ENCODE peak calls at places on chromosome 22, in eight cellular contexts. Q is HCT116, K is stomach, P is prostate gland, Y is GM23338, E is sigmoid colon, U is HL-60, C is Panc1. A is an unnamed sample.

GRCh38 chr22:38312261-38312800 is 4.9 kb downstream of the CSNK1E start:
- DNase-seq in Q (no peak), K (no peak), P (peak), Y (no peak), E (no peak), U (no peak), C (no peak), A (no peak)

GRCh38 chr22:40803292-40803691 is 15.9 kb downstream of the SLC25A17 start:
- DNase-seq in Q (no peak), K (no peak), P (no peak), Y (no peak), E (no peak), U (no peak), C (no peak), A (no peak)

GRCh38 chr22:35489225-35489624 is 51.4 kb upstream of the RASD2 start:
- DNase-seq in Q (no peak), K (no peak), P (no peak), Y (no peak), E (peak), U (no peak), C (no peak), A (no peak)

GRCh38 chr22:39732625-39733024 is 160.9 kb downstream of the ENTHD1 start:
- DNase-seq in Q (no peak), K (no peak), P (no peak), Y (no peak), E (no peak), U (no peak), C (no peak), A (no peak)

GRCh38 chr22:43435851-43436535 is 24.2 kb downstream of the MPPED1 start:
- DNase-seq in Q (no peak), K (peak), P (peak), Y (no peak), E (no peak), U (no peak), C (no peak), A (no peak)

GRCh38 chr22:44357296-44357961 is 44.7 kb upstream of the SHISAL1 start:
- DNase-seq in Q (no peak), K (no peak), P (no peak), Y (peak), E (no peak), U (no peak), C (no peak), A (no peak)

GRCh38 chr22:22770280-22770871 is 117.2 kb upstream of the IGLL5 start:
- DNase-seq in Q (no peak), K (peak), P (peak), Y (peak), E (no peak), U (peak), C (no peak), A (no peak)

GRCh38 chr22:17576475-17576874 is 13.2 kb downstream of the SLC25A18 start:
- DNase-seq in Q (no peak), K (no peak), P (no peak), Y (peak), E (no peak), U (no peak), C (no peak), A (no peak)

GRCh38 chr22:21760640-21761039 is 25.0 kb upstream of the YPEL1 start:
- DNase-seq in Q (no peak), K (no peak), P (no peak), Y (no peak), E (no peak), U (no peak), C (no peak), A (no peak)

GRCh38 chr22:35649026-35649553 is 844 bp downstream of the APOL6 start:
- DNase-seq in Q (no peak), K (no peak), P (no peak), Y (no peak), E (no peak), U (no peak), C (no peak), A (no peak)

GRCh38 chr22:47987885-47988515 is 1225.5 kb downstream of the TBC1D22A start:
- DNase-seq in Q (no peak), K (no peak), P (no peak), Y (no peak), E (no peak), U (no peak), C (no peak), A (no peak)

GRCh38 chr22:28029201-28029948 is 110.3 kb upstream of the PITPNB start:
- DNase-seq in Q (no peak), K (peak), P (peak), Y (peak), E (no peak), U (no peak), C (no peak), A (no peak)

GRCh38 chr22:35731321-35731720 is 13.6 kb downstream of the APOL5 start:
- DNase-seq in Q (no peak), K (no peak), P (no peak), Y (no peak), E (no peak), U (no peak), C (no peak), A (no peak)

GRCh38 chr22:49825944-49826602 is 1.6 kb downstream of the BRD1 start:
- DNase-seq in Q (no peak), K (peak), P (no peak), Y (no peak), E (no peak), U (no peak), C (no peak), A (no peak)

GRCh38 chr22:24471570-24471969 is 23.6 kb upstream of the UPB1 start:
- DNase-seq in Q (no peak), K (no peak), P (no peak), Y (no peak), E (peak), U (no peak), C (no peak), A (no peak)

GRCh38 chr22:50111056-50111455 is 21.2 kb downstream of the MOV10L1 start:
- DNase-seq in Q (no peak), K (no peak), P (no peak), Y (peak), E (no peak), U (no peak), C (no peak), A (no peak)

GRCh38 chr22:47172771-47173534 is 410.5 kb downstream of the TBC1D22A start:
- DNase-seq in Q (no peak), K (no peak), P (no peak), Y (no peak), E (peak), U (no peak), C (no peak), A (no peak)

GRCh38 chr22:44550666-44551491 is 52.8 kb upstream of the RTL6 start:
- DNase-seq in Q (no peak), K (peak), P (peak), Y (no peak), E (peak), U (peak), C (peak), A (no peak)

GRCh38 chr22:39349506-39349966 is 255 bp upstream of the SYNGR1 start:
- DNase-seq in Q (no peak), K (peak), P (no peak), Y (peak), E (no peak), U (peak), C (no peak), A (peak)

GRCh38 chr22:39148727-39149535 is 3.5 kb downstream of the CBX7 start:
- DNase-seq in Q (no peak), K (peak), P (no peak), Y (peak), E (peak), U (no peak), C (no peak), A (peak)

GRCh38 chr22:22895776-22896445 is 8.3 kb downstream of the IGLL5 start:
- DNase-seq in Q (no peak), K (no peak), P (no peak), Y (no peak), E (peak), U (no peak), C (no peak), A (no peak)

GRCh38 chr22:28855355-28856094 is 27.8 kb upstream of the ZNRF3 start:
- DNase-seq in Q (peak), K (peak), P (peak), Y (peak), E (peak), U (peak), C (peak), A (peak)

GRCh38 chr22:38956551-38956950 is 858 bp upstream of the APOBEC3A start:
- DNase-seq in Q (no peak), K (no peak), P (no peak), Y (no peak), E (peak), U (no peak), C (no peak), A (no peak)

GRCh38 chr22:40385041-40385782 is 14.8 kb downstream of the SGSM3 start:
- DNase-seq in Q (no peak), K (no peak), P (no peak), Y (no peak), E (no peak), U (no peak), C (no peak), A (no peak)

GRCh38 chr22:38172489-38173155 is 9.0 kb downstream of the PLA2G6 start:
- DNase-seq in Q (no peak), K (peak), P (peak), Y (no peak), E (peak), U (no peak), C (no peak), A (no peak)

GRCh38 chr22:38554281-38554680 is 15.7 kb downstream of the DMC1 start:
- DNase-seq in Q (no peak), K (no peak), P (no peak), Y (no peak), E (no peak), U (no peak), C (no peak), A (no peak)

GRCh38 chr22:31497148-31497938 is 1.0 kb downstream of the SFI1 start:
- DNase-seq in Q (no peak), K (no peak), P (no peak), Y (no peak), E (no peak), U (no peak), C (no peak), A (no peak)

GRCh38 chr22:46539169-46539568 is 1.7 kb upstream of the CELSR1 start:
- DNase-seq in Q (no peak), K (no peak), P (peak), Y (no peak), E (no peak), U (no peak), C (no peak), A (no peak)

GRCh38 chr22:28072066-28072465 is 153.0 kb upstream of the PITPNB start:
- DNase-seq in Q (no peak), K (no peak), P (no peak), Y (no peak), E (no peak), U (no peak), C (no peak), A (no peak)

GRCh38 chr22:47337161-47337621 is 574.7 kb downstream of the TBC1D22A start:
- DNase-seq in Q (peak), K (no peak), P (peak), Y (no peak), E (no peak), U (no peak), C (peak), A (no peak)

GRCh38 chr22:17954860-17955587 is 69.3 kb downstream of the MICAL3 start:
- DNase-seq in Q (no peak), K (no peak), P (no peak), Y (no peak), E (peak), U (no peak), C (no peak), A (no peak)

GRCh38 chr22:44455151-44455962 is 42.7 kb downstream of the RTL6 start:
- DNase-seq in Q (no peak), K (peak), P (no peak), Y (no peak), E (no peak), U (no peak), C (no peak), A (no peak)

GRCh38 chr22:48884786-48885185 is 942.9 kb downstream of the BRD1 start:
- DNase-seq in Q (no peak), K (no peak), P (no peak), Y (no peak), E (peak), U (no peak), C (no peak), A (no peak)

GRCh38 chr22:32265882-32266767 is 11.0 kb upstream of the SLC5A4 start:
- DNase-seq in Q (peak), K (peak), P (peak), Y (peak), E (peak), U (peak), C (peak), A (peak)

GRCh38 chr22:37377927-37378326 is 49.4 kb downstream of the ELFN2 start:
- DNase-seq in Q (no peak), K (no peak), P (no peak), Y (no peak), E (no peak), U (no peak), C (no peak), A (no peak)

GRCh38 chr22:22037229-22037628 is 54.6 kb upstream of the TOP3B start:
- DNase-seq in Q (no peak), K (no peak), P (no peak), Y (no peak), E (no peak), U (no peak), C (no peak), A (no peak)

GRCh38 chr22:37633693-37634504 is 5.6 kb upstream of the SH3BP1 start:
- DNase-seq in Q (no peak), K (peak), P (peak), Y (peak), E (peak), U (peak), C (no peak), A (peak)

DNA sequence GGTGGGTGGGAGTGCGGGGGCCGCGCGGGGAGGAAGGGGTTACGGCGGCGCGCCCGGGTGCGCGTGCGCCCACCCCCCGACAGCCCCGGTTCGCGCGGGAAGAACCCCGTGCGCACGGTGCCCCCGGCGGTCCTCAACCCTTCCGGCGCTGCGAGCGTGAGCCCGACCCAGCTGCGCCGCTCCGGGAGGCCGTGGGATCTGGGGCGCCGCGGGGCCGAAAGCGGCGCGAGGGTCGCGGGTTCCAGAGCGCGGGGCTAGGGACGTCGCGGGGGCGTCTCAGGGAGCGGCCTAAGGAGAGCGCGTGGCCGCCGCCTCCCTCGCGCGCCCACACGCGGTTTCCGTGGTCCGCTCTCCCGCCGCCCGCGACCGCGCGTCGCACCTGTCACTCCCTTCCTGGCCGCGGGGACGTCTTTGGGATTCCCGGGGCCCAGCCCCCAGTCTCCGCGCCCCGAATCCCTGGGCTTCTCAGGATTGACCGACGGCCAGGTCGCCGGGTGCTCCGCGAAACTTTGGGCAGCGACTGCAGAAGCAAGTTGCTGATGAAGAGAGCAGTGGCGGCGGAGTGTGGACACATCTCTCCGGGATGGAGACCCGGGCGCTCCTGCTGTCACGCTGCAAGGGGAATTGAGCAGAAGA is 582 bp downstream of the SREBF2 start:
- DNase-seq in Q (no peak), K (peak), P (peak), Y (peak), E (peak), U (peak), C (no peak), A (peak)
- TF ChIP-seq POLR2AphosphoS5 in Q (no peak), K (no peak), P (no peak), Y (no peak), E (no peak), U (peak), C (no peak), A (no peak)

GRCh38 chr22:20584872-20585639 is 77.6 kb downstream of the MED15 start:
- DNase-seq in Q (no peak), K (no peak), P (no peak), Y (no peak), E (no peak), U (no peak), C (no peak), A (no peak)
- TF ChIP-seq POLR2AphosphoS5 in Q (no peak), K (no peak), P (peak), Y (no peak), E (no peak), U (peak), C (no peak), A (no peak)

DNA sequence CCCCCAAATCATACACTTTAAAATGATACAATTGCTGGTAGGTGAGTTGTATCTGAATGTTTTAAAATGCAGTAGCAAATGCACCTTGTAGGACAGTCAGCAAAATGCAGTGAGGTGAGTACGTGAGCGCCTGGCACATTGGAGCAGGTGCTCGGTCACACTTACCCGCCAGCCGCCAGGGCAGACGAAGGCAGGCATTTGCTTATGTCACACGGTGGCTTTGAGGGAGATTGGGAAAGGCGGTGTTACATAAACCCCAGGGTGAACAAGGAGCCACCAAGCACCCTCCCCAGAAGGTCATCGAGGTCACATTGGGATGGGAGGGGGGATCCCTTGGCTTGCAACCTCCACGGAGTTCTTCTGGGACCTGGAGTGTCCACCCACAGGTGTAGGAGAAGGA is 6.5 kb upstream of the OSM start:
- DNase-seq in Q (no peak), K (no peak), P (no peak), Y (no peak), E (no peak), U (peak), C (no peak), A (no peak)
- TF ChIP-seq POLR2AphosphoS5 in Q (no peak), K (no peak), P (no peak), Y (no peak), E (no peak), U (peak), C (no peak), A (no peak)

DNA sequence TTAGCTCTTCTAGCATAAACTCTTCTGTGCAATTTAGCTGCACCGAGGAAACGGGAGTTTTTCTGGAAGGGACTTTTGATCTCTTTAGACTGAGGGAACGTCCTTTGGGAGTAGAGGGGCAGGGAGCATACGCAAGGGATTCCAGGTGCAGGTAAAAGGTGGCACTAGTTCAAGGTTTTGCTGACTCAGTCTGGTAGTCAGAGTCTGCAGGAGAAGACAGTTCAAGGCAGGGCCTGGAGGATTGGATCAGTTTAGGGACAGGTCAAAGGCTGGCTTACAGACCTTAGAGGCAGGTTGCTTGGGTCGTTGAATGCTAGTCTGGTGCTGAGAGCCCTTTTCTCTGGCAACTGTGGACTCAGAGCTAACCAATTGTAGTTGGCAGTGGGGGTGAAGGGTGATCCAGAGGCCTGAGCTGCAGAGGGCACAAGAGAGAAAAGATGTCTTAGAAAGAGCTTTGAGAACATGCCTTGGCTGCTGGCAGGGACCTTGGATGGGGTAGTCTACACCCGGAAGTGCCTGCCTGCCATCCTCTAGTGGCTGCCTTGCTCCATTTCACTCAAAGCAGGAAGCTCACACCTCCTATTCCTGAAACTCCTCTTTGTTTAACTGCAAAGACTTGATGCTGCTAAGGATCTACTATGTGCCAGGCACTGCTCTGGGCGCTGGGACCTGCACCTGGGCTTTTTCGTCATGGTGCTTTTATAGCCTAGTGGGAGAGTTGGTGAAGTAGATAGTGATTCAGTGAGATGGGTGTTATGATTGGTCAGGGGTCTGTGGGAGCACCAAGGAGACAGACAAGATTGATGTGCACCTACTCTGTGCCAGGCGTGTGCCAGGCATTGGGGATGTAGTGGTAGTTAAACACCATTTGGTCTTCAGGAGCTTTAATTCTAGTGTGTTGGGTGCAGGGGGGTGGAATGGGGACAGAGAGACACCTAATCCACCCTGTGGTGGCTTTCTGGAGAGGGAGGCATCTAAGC is 17.1 kb downstream of the MIAT start:
- DNase-seq in Q (no peak), K (no peak), P (no peak), Y (no peak), E (no peak), U (no peak), C (no peak), A (no peak)
- TF ChIP-seq POLR2AphosphoS5 in Q (no peak), K (no peak), P (no peak), Y (no peak), E (no peak), U (no peak), C (no peak), A (no peak)

GRCh38 chr22:33472462-33473344 is 414.5 kb upstream of the SYN3 start:
- DNase-seq in Q (no peak), K (no peak), P (no peak), Y (no peak), E (no peak), U (no peak), C (no peak), A (no peak)
- TF ChIP-seq POLR2AphosphoS5 in Q (no peak), K (no peak), P (no peak), Y (no peak), E (no peak), U (no peak), C (no peak), A (peak)